ENCODE peak calls at places on chromosomes 1 and 21, in six cellular contexts. One of them, this sample, is unnamed.

GRCh38 chr1:1338278-1338677 is 7.2 kb downstream of the TAS1R3 start:
- DNase-seq in RKO: no peak
- DNase-seq in fibroblast of the conjunctiva: no peak
- DNase-seq in PC-3: no peak
- DNase-seq in neural crest cell: no peak
- DNase-seq in ELR: no peak
- DNase-seq in this sample: no peak

GRCh38 chr1:199784127-199784526 is 243.4 kb upstream of the NR5A2 start:
- DNase-seq in RKO: no peak
- DNase-seq in fibroblast of the conjunctiva: no peak
- DNase-seq in PC-3: peak
- DNase-seq in neural crest cell: no peak
- DNase-seq in ELR: peak
- DNase-seq in this sample: no peak

GRCh38 chr1:84253891-84254290 is 47.6 kb upstream of the SAMD13 start:
- DNase-seq in RKO: peak
- DNase-seq in fibroblast of the conjunctiva: peak
- DNase-seq in PC-3: peak
- DNase-seq in neural crest cell: no peak
- DNase-seq in ELR: peak
- DNase-seq in this sample: peak

GRCh38 chr1:221117548-221117951 is 238.3 kb downstream of the HLX start:
- DNase-seq in RKO: no peak
- DNase-seq in fibroblast of the conjunctiva: peak
- DNase-seq in PC-3: peak
- DNase-seq in neural crest cell: no peak
- DNase-seq in ELR: peak
- DNase-seq in this sample: peak

GRCh38 chr1:181013144-181013543 is 9.5 kb downstream of the STX6 start:
- DNase-seq in RKO: no peak
- DNase-seq in fibroblast of the conjunctiva: no peak
- DNase-seq in PC-3: no peak
- DNase-seq in neural crest cell: no peak
- DNase-seq in ELR: no peak
- DNase-seq in this sample: no peak

GRCh38 chr1:43438576-43439120 is 15.1 kb downstream of the HYI start:
- DNase-seq in RKO: no peak
- DNase-seq in fibroblast of the conjunctiva: no peak
- DNase-seq in PC-3: no peak
- DNase-seq in neural crest cell: no peak
- DNase-seq in ELR: no peak
- DNase-seq in this sample: no peak

GRCh38 chr1:205354259-205354904 is 2.3 kb downstream of the KLHDC8A start:
- DNase-seq in RKO: peak
- DNase-seq in fibroblast of the conjunctiva: peak
- DNase-seq in PC-3: peak
- DNase-seq in neural crest cell: peak
- DNase-seq in ELR: peak
- DNase-seq in this sample: peak

GRCh38 chr1:31734582-31735107 is 29.5 kb downstream of the ADGRB2 start:
- DNase-seq in RKO: no peak
- DNase-seq in fibroblast of the conjunctiva: no peak
- DNase-seq in PC-3: no peak
- DNase-seq in neural crest cell: no peak
- DNase-seq in ELR: peak
- DNase-seq in this sample: no peak

GRCh38 chr1:221161571-221162041 is 282.4 kb downstream of the HLX start:
- DNase-seq in RKO: no peak
- DNase-seq in fibroblast of the conjunctiva: no peak
- DNase-seq in PC-3: no peak
- DNase-seq in neural crest cell: no peak
- DNase-seq in ELR: no peak
- DNase-seq in this sample: no peak

GRCh38 chr1:35377553-35377952 is 109.0 kb downstream of the ZMYM4 start:
- DNase-seq in RKO: peak
- DNase-seq in fibroblast of the conjunctiva: no peak
- DNase-seq in PC-3: peak
- DNase-seq in neural crest cell: no peak
- DNase-seq in ELR: peak
- DNase-seq in this sample: no peak

GRCh38 chr1:242147096-242147976 is 148.4 kb upstream of the MAP1LC3C start:
- DNase-seq in RKO: peak
- DNase-seq in fibroblast of the conjunctiva: no peak
- DNase-seq in PC-3: peak
- DNase-seq in neural crest cell: no peak
- DNase-seq in ELR: peak
- DNase-seq in this sample: no peak

GRCh38 chr1:184218436-184218835 is 166.9 kb downstream of the TSEN15 start:
- DNase-seq in RKO: no peak
- DNase-seq in fibroblast of the conjunctiva: no peak
- DNase-seq in PC-3: no peak
- DNase-seq in neural crest cell: no peak
- DNase-seq in ELR: no peak
- DNase-seq in this sample: no peak

GRCh38 chr1:17233675-17234074 is 15.2 kb upstream of the PADI3 start:
- DNase-seq in RKO: peak
- DNase-seq in fibroblast of the conjunctiva: peak
- DNase-seq in PC-3: peak
- DNase-seq in neural crest cell: no peak
- DNase-seq in ELR: peak
- DNase-seq in this sample: no peak

GRCh38 chr1:12600335-12600734 is 17.7 kb downstream of the DHRS3 start:
- DNase-seq in RKO: no peak
- DNase-seq in fibroblast of the conjunctiva: no peak
- DNase-seq in PC-3: no peak
- DNase-seq in neural crest cell: no peak
- DNase-seq in ELR: no peak
- DNase-seq in this sample: no peak

GRCh38 chr1:190478193-190479007 is 736 bp upstream of the BRINP3 start:
- DNase-seq in RKO: no peak
- DNase-seq in fibroblast of the conjunctiva: no peak
- DNase-seq in PC-3: peak
- DNase-seq in neural crest cell: peak
- DNase-seq in ELR: peak
- DNase-seq in this sample: no peak

GRCh38 chr1:162412002-162412401 is at the start of gene SH2D1B:
- DNase-seq in RKO: no peak
- DNase-seq in fibroblast of the conjunctiva: no peak
- DNase-seq in PC-3: peak
- DNase-seq in neural crest cell: no peak
- DNase-seq in ELR: peak
- DNase-seq in this sample: no peak

GRCh38 chr1:72635719-72636118 is 353.4 kb upstream of the NEGR1 start:
- DNase-seq in RKO: no peak
- DNase-seq in fibroblast of the conjunctiva: no peak
- DNase-seq in PC-3: peak
- DNase-seq in neural crest cell: no peak
- DNase-seq in ELR: no peak
- DNase-seq in this sample: no peak

GRCh38 chr1:20426923-20427322 is 59.1 kb downstream of the CAMK2N1 start:
- DNase-seq in RKO: peak
- DNase-seq in fibroblast of the conjunctiva: peak
- DNase-seq in PC-3: peak
- DNase-seq in neural crest cell: no peak
- DNase-seq in ELR: peak
- DNase-seq in this sample: no peak

GRCh38 chr21:45898781-45899180 is 82.8 kb upstream of the COL6A1 start:
- DNase-seq in RKO: no peak
- DNase-seq in fibroblast of the conjunctiva: no peak
- DNase-seq in PC-3: no peak
- DNase-seq in neural crest cell: no peak
- DNase-seq in ELR: no peak
- DNase-seq in this sample: no peak

GRCh38 chr1:108183301-108183700 is 16.8 kb downstream of the SLC25A24 start:
- DNase-seq in RKO: no peak
- DNase-seq in fibroblast of the conjunctiva: no peak
- DNase-seq in PC-3: no peak
- DNase-seq in neural crest cell: no peak
- DNase-seq in ELR: no peak
- DNase-seq in this sample: no peak

GRCh38 chr1:192546596-192547199 is 28.9 kb upstream of the RGS1 start:
- DNase-seq in RKO: no peak
- DNase-seq in fibroblast of the conjunctiva: no peak
- DNase-seq in PC-3: no peak
- DNase-seq in neural crest cell: no peak
- DNase-seq in ELR: no peak
- DNase-seq in this sample: no peak

GRCh38 chr1:59384443-59384842 is 87.5 kb downstream of the FGGY start:
- DNase-seq in RKO: no peak
- DNase-seq in fibroblast of the conjunctiva: no peak
- DNase-seq in PC-3: no peak
- DNase-seq in neural crest cell: no peak
- DNase-seq in ELR: no peak
- DNase-seq in this sample: no peak

GRCh38 chr21:41817228-41817627 is 50.4 kb upstream of the RIPK4 start:
- DNase-seq in RKO: peak
- DNase-seq in fibroblast of the conjunctiva: peak
- DNase-seq in PC-3: peak
- DNase-seq in neural crest cell: peak
- DNase-seq in ELR: peak
- DNase-seq in this sample: peak

GRCh38 chr1:5977494-5978444 is 14.5 kb downstream of the NPHP4 start:
- DNase-seq in RKO: no peak
- DNase-seq in fibroblast of the conjunctiva: no peak
- DNase-seq in PC-3: no peak
- DNase-seq in neural crest cell: no peak
- DNase-seq in ELR: no peak
- DNase-seq in this sample: no peak

This sample was measured in AG09319.